ENCODE peak calls at places on chromosome 1, in ten cellular contexts. O, A, D, C, Q, P, H, S, W and M are unnamed samples.

GRCh38 chr1:178912597-178912996 is 41.7 kb upstream of the ANGPTL1 start:
- DNase-seq in O (no peak), Q (no peak), W (no peak), S (no peak), C (no peak), P (peak; percentile 32), A (no peak), H (no peak), D (no peak), M (no peak)

GRCh38 chr1:76068953-76069561 is 5.5 kb upstream of the ST6GALNAC3 start:
- DNase-seq in S (peak; percentile 55), C (no peak), Q (no peak), H (no peak), A (peak; percentile 53), O (no peak), W (no peak), P (no peak), D (no peak), M (no peak)

GRCh38 chr1:197690074-197690473 is 85.2 kb downstream of the DENND1B start:
- DNase-seq in O (no peak), C (no peak), Q (no peak), W (no peak), P (no peak), A (no peak), H (no peak), D (no peak), S (no peak), M (no peak)

GRCh38 chr1:89594096-89594740 is 38.7 kb upstream of the LRRC8C start:
- DNase-seq in A (no peak), D (no peak), H (no peak), P (peak; percentile 36), O (no peak), W (no peak), S (no peak), C (no peak), Q (no peak), M (peak; percentile 57)

GRCh38 chr1:153680120-153680403 is 1.6 kb downstream of the NPR1 start:
- DNase-seq in W (no peak), P (no peak), H (no peak), Q (peak; percentile 67), A (no peak), D (no peak), O (no peak), S (no peak), C (no peak), M (no peak)

GRCh38 chr1:93708734-93709481 is 27.3 kb upstream of the BCAR3 start:
- DNase-seq in H (no peak), D (peak; percentile 49), Q (no peak), S (no peak), A (peak; percentile 71), C (no peak), W (no peak), O (peak; percentile 81), P (peak; percentile 33), M (no peak)

GRCh38 chr1:186060226-186060625 is 314.8 kb downstream of the TPR start:
- DNase-seq in D (no peak), P (no peak), H (no peak), O (no peak), S (no peak), C (no peak), W (no peak), A (no peak), Q (no peak), M (no peak)

GRCh38 chr1:219880765-219881457 is 47.4 kb downstream of the SLC30A10 start:
- DNase-seq in C (no peak), H (peak; percentile 6), D (no peak), S (no peak), P (no peak), Q (no peak), A (no peak), O (no peak), W (no peak), M (no peak)

GRCh38 chr1:177568702-177569101 is 397.9 kb downstream of the BRINP2 start:
- DNase-seq in O (no peak), W (no peak), H (no peak), C (no peak), S (no peak), A (no peak), Q (peak; percentile 57), P (no peak), D (no peak), M (no peak)

GRCh38 chr1:225509770-225510169 is 81.9 kb upstream of the LBR start:
- DNase-seq in Q (no peak), A (peak; percentile 49), C (no peak), W (no peak), S (peak; percentile 88), P (peak; percentile 45), H (no peak), D (no peak), O (no peak), M (peak; percentile 56)

GRCh38 chr1:70353641-70354331 is 736 bp downstream of the ANKRD13C start:
- DNase-seq in O (no peak), W (peak; percentile 11), S (peak; percentile 82), P (peak; percentile 74), H (peak; percentile 90), A (peak; percentile 43), Q (peak; percentile 41), C (no peak), D (peak; percentile 38), M (peak; percentile 56)

GRCh38 chr1:238492271-238492670 is 601.5 kb upstream of the ZP4 start:
- DNase-seq in A (no peak), D (no peak), Q (peak; percentile 11), S (no peak), W (no peak), P (no peak), C (no peak), O (no peak), H (no peak), M (no peak)
- H4K20me1 ChIP-seq in A (no peaks in the 10 kb centered on the region), D (no peaks in the 10 kb centered on the region), Q (no peaks in the 10 kb centered on the region), S (no peaks in the 10 kb centered on the region), W (no peaks in the 10 kb centered on the region), P (no peaks in the 10 kb centered on the region), C (no peaks in the 10 kb centered on the region), O (no peaks in the 10 kb centered on the region), H (no peaks in the 10 kb centered on the region), M (no peaks in the 10 kb centered on the region)

GRCh38 chr1:182635871-182636270 is 31.7 kb upstream of the RGS16 start:
- DNase-seq in P (no peak), Q (no peak), H (no peak), W (no peak), A (no peak), O (no peak), C (no peak), D (no peak), S (no peak), M (no peak)

GRCh38 chr1:182633657-182634281 is 29.6 kb upstream of the RGS16 start:
- DNase-seq in W (no peak), P (no peak), Q (peak; percentile 39), C (no peak), S (no peak), O (peak; percentile 52), A (no peak), H (no peak), D (no peak), M (no peak)

GRCh38 chr1:182634306-182635072 is 30.3 kb upstream of the RGS16 start:
- DNase-seq in O (peak; percentile 34), H (no peak), C (no peak), S (no peak), P (no peak), Q (no peak), W (no peak), A (no peak), D (no peak), M (no peak)

GRCh38 chr1:182641561-182641960 is 37.4 kb upstream of the RGS16 start:
- DNase-seq in C (no peak), Q (no peak), W (no peak), P (no peak), S (no peak), H (no peak), A (no peak), D (no peak), O (no peak), M (no peak)

DNA sequence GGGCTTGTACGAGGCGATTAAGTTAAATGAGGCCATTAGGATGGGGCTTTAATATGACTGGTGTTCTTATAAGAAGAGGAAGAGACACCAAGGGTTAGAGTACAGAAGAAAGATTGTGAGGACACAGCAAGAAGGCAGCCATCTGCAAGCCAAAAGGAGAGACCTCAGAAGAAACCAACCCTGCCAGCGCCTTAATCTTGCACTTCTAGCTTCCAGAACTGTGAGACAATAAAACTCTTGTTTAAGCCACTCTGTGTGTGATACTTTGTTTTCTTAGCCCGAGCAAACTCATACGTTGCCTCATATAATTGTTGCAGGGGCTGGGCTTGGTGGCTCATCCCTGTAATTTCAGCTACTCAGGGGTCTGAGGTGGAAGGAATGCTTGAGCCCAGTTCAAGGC is 33.6 kb upstream of the RGS16 start:
- DNase-seq in D (no peak), S (no peak), O (no peak), W (no peak), A (no peak), Q (no peak), P (no peak), H (no peak), C (no peak), M (no peak)
- H4K20me1 ChIP-seq in D (no peaks in the 10 kb centered on the region), S (no peaks in the 10 kb centered on the region), O (no peaks in the 10 kb centered on the region), W (peaks cover 3% of the 10 kb centered on the region), A (no peaks in the 10 kb centered on the region), Q (no peaks in the 10 kb centered on the region), P (no peaks in the 10 kb centered on the region), H (no peaks in the 10 kb centered on the region), C (no peaks in the 10 kb centered on the region), M (no peaks in the 10 kb centered on the region)

GRCh38 chr1:35886606-35887431 is 3.8 kb downstream of the AGO1 start:
- DNase-seq in H (peak; percentile 22), P (peak; percentile 24), S (no peak), Q (peak; percentile 45), D (peak; percentile 22), W (peak; percentile 73), O (peak; percentile 37), A (peak; percentile 44), C (no peak), M (no peak)

GRCh38 chr1:35885961-35886558 is 3.1 kb downstream of the AGO1 start:
- DNase-seq in Q (peak; percentile 99), D (peak; percentile 42), O (peak; percentile 43), W (peak; percentile 66), C (no peak), S (no peak), P (no peak), H (no peak), A (no peak), M (no peak)

GRCh38 chr1:35882945-35883680 is at the start of gene AGO1:
- DNase-seq in W (peak; percentile 99), S (peak; percentile 92), Q (peak; percentile 96), H (peak; percentile 68), C (peak; percentile 53), O (peak; percentile 100), D (peak; percentile 97), P (peak; percentile 89), A (peak; percentile 94), M (peak; percentile 88)

GRCh38 chr1:35883681-35884155 is 709 bp downstream of the AGO1 start:
- DNase-seq in D (peak; percentile 82), Q (peak; percentile 83), C (no peak), O (peak; percentile 92), H (no peak), A (peak; percentile 51), W (peak; percentile 81), S (peak; percentile 5), P (peak; percentile 16), M (peak; percentile 2)

GRCh38 chr1:35884934-35885333 is 1.9 kb downstream of the AGO1 start:
- DNase-seq in W (no peak), H (no peak), A (no peak), P (no peak), C (no peak), S (no peak), D (no peak), O (no peak), Q (no peak), M (no peak)
- H4K20me1 ChIP-seq in W (peaks cover 32% of the 10 kb centered on the region), H (peaks cover 38% of the 10 kb centered on the region), A (no peaks in the 10 kb centered on the region), P (peaks cover 31% of the 10 kb centered on the region), C (no peaks in the 10 kb centered on the region), S (no peaks in the 10 kb centered on the region), D (peaks cover 15% of the 10 kb centered on the region), O (peaks cover 20% of the 10 kb centered on the region), Q (peaks cover 38% of the 10 kb centered on the region), M (no peaks in the 10 kb centered on the region)

GRCh38 chr1:44985747-44986359 is 542 bp downstream of the EIF2B3 start:
- DNase-seq in H (peak; percentile 13), C (no peak), Q (no peak), P (peak; percentile 8), A (peak; percentile 23), D (no peak), S (no peak), O (no peak), W (peak; percentile 31), M (peak; percentile 10)
- H4K20me1 ChIP-seq in H (peaks cover 4% of the 10 kb centered on the region), C (no peaks in the 10 kb centered on the region), Q (no peaks in the 10 kb centered on the region), P (peaks cover 4% of the 10 kb centered on the region), A (no peaks in the 10 kb centered on the region), D (no peaks in the 10 kb centered on the region), S (no peaks in the 10 kb centered on the region), O (no peaks in the 10 kb centered on the region), W (no peaks in the 10 kb centered on the region), M (no peaks in the 10 kb centered on the region)